ENCODE peak calls at places on chromosome 13, in five cellular contexts. G, N, F, D and H are unnamed samples.

GRCh38 chr13:99005609-99006008 is 27.7 kb upstream of the DOCK9 start:
- DNase-seq in G (no peak), N (no peak), F (no peak), D (no peak), H (no peak)

GRCh38 chr13:65946387-65946786 is 1283.7 kb downstream of the PCDH9 start:
- DNase-seq in G (no peak), N (no peak), F (no peak), D (no peak), H (no peak)

GRCh38 chr13:96966415-96967102 is 27.7 kb downstream of the OXGR1 start:
- DNase-seq in G (no peak), N (no peak), F (no peak), D (no peak), H (no peak)

GRCh38 chr13:46178143-46178542 is 3.8 kb downstream of the LCP1 start:
- DNase-seq in G (no peak), N (no peak), F (no peak), D (no peak), H (no peak)

GRCh38 chr13:70856706-70857105 is 748.5 kb upstream of the KLHL1 start:
- DNase-seq in G (no peak), N (no peak), F (no peak), D (no peak), H (peak)

GRCh38 chr13:27012482-27013197 is 159.0 kb downstream of the USP12 start:
- DNase-seq in G (no peak), N (no peak), F (no peak), D (no peak), H (no peak)

GRCh38 chr13:102039264-102039663 is 362.6 kb downstream of the FGF14 start:
- DNase-seq in G (no peak), N (no peak), F (no peak), D (no peak), H (no peak)

GRCh38 chr13:80483157-80483556 is 142.2 kb upstream of the SPRY2 start:
- DNase-seq in G (no peak), N (no peak), F (no peak), D (no peak), H (no peak)

GRCh38 chr13:37139356-37139755 is 33.9 kb upstream of the CSNK1A1L start:
- DNase-seq in G (no peak), N (no peak), F (no peak), D (no peak), H (no peak)

GRCh38 chr13:29654807-29655547 is 59.5 kb upstream of the SLC7A1 start:
- DNase-seq in G (no peak), N (peak), F (no peak), D (no peak), H (no peak)

GRCh38 chr13:40070357-40070756 is 414.9 kb downstream of the COG6 start:
- DNase-seq in G (no peak), N (no peak), F (no peak), D (no peak), H (no peak)

GRCh38 chr13:21051675-21052074 is 9.7 kb downstream of the LATS2 start:
- DNase-seq in G (no peak), N (no peak), F (no peak), D (no peak), H (no peak)

GRCh38 chr13:40666905-40667621 is 622 bp upstream of the FOXO1 start:
- DNase-seq in G (peak), N (peak), F (peak), D (no peak), H (peak)

GRCh38 chr13:99980201-99981114 is 1.1 kb upstream of the ZIC2 start:
- DNase-seq in G (peak), N (peak), F (peak), D (peak), H (peak)

GRCh38 chr13:30576528-30576927 is 41.2 kb upstream of the USPL1 start:
- DNase-seq in G (peak), N (peak), F (no peak), D (no peak), H (no peak)

GRCh38 chr13:80361883-80362327 is 21.0 kb upstream of the SPRY2 start:
- DNase-seq in G (no peak), N (peak), F (no peak), D (peak), H (no peak)

GRCh38 chr13:38309397-38309796 is 40.3 kb upstream of the UFM1 start:
- DNase-seq in G (no peak), N (no peak), F (no peak), D (no peak), H (no peak)

GRCh38 chr13:105638446-105638845 is 897.0 kb downstream of the EFNB2 start:
- DNase-seq in G (no peak), N (no peak), F (no peak), D (no peak), H (no peak)

GRCh38 chr13:82962422-82962821 is 919.9 kb downstream of the SLITRK1 start:
- DNase-seq in G (no peak), N (no peak), F (no peak), D (no peak), H (no peak)

GRCh38 chr13:34347784-34348573 is 530.0 kb downstream of the RFC3 start:
- DNase-seq in G (no peak), N (no peak), F (no peak), D (no peak), H (peak)

GRCh38 chr13:100584901-100585300 is 3.7 kb downstream of the GGACT start:
- DNase-seq in G (no peak), N (no peak), F (no peak), D (no peak), H (no peak)

GRCh38 chr13:40101708-40102359 is 446.4 kb downstream of the COG6 start:
- DNase-seq in G (no peak), N (no peak), F (no peak), D (no peak), H (no peak)

GRCh38 chr13:56903710-56904109 is 237.0 kb upstream of the PRR20A start:
- DNase-seq in G (no peak), N (no peak), F (no peak), D (no peak), H (no peak)

GRCh38 chr13:41034862-41035261 is 15.7 kb upstream of the ELF1 start:
- DNase-seq in G (no peak), N (no peak), F (no peak), D (no peak), H (no peak)